ENCODE peak calls at places on chromosomes 12 and 14, in six cellular contexts. F, J, W, Y, Q and G are unnamed samples. For H3K4me1, the result is how much of the 10 kb centered on the place peaks cover.

GRCh38 chr12:116529048-116529447 is 30.1 kb upstream of the MAP1LC3B2 start:
- DNase-seq in F (peak), J (no peak), W (no peak), Y (no peak), Q (no peak), G (no peak)

GRCh38 chr14:105702275-105702817 is 176.0 kb downstream of the TMEM121 start:
- DNase-seq in F (no peak), J (no peak), W (no peak), Y (no peak), Q (peak), G (no peak)

GRCh38 chr12:55820679-55821078 is 2.8 kb downstream of the ORMDL2 start:
- DNase-seq in F (no peak), J (no peak), W (no peak), Y (peak), Q (no peak), G (no peak)

GRCh38 chr12:131112016-131112415 is 158.3 kb downstream of the ADGRD1 start:
- DNase-seq in F (no peak), J (no peak), W (no peak), Y (no peak), Q (no peak), G (no peak)

GRCh38 chr14:59116984-59117415 is 71.5 kb upstream of the DAAM1 start:
- DNase-seq in F (no peak), J (peak), W (no peak), Y (no peak), Q (no peak), G (no peak)

GRCh38 chr12:55727643-55728184 is 1.1 kb downstream of the CD63 start:
- DNase-seq in F (peak), J (no peak), W (peak), Y (peak), Q (no peak), G (peak)

GRCh38 chr12:33813536-33813935 is 208.8 kb upstream of the ALG10 start:
- DNase-seq in F (no peak), J (no peak), W (no peak), Y (no peak), Q (no peak), G (no peak)

GRCh38 chr12:78645956-78646355 is 218.6 kb upstream of the SYT1 start:
- DNase-seq in F (no peak), J (no peak), W (no peak), Y (no peak), Q (no peak), G (no peak)

GRCh38 chr12:120483621-120484020 is 12.3 kb upstream of the DYNLL1 start:
- DNase-seq in F (no peak), J (no peak), W (no peak), Y (no peak), Q (no peak), G (no peak)

GRCh38 chr12:2673966-2674810 is 120.6 kb upstream of the FKBP4 start:
- DNase-seq in F (no peak), J (no peak), W (no peak), Y (peak), Q (peak), G (peak)

GRCh38 chr12:127209318-127209717 is 1057.7 kb upstream of the TMEM132C start:
- DNase-seq in F (no peak), J (no peak), W (no peak), Y (no peak), Q (no peak), G (no peak)

GRCh38 chr12:9711664-9712063 is 21.2 kb downstream of the CLECL1 start:
- DNase-seq in F (no peak), J (no peak), W (no peak), Y (peak), Q (no peak), G (no peak)

GRCh38 chr12:30643366-30643765 is 52.3 kb downstream of the IPO8 start:
- DNase-seq in F (no peak), J (no peak), W (no peak), Y (peak), Q (no peak), G (no peak)

GRCh38 chr12:112126000-112126431 is 656 bp downstream of the TRAFD1 start:
- DNase-seq in F (no peak), J (no peak), W (no peak), Y (peak), Q (peak), G (no peak)

GRCh38 chr14:74902941-74903705 is 19.9 kb downstream of the RPS6KL1 start:
- DNase-seq in F (no peak), J (no peak), W (no peak), Y (peak), Q (no peak), G (no peak)

GRCh38 chr12:113189361-113189760 is 3.8 kb downstream of the RITA1 start:
- DNase-seq in F (no peak), J (no peak), W (no peak), Y (no peak), Q (no peak), G (no peak)

GRCh38 chr12:113187588-113187987 is 2.1 kb downstream of the RITA1 start:
- DNase-seq in F (no peak), J (no peak), W (no peak), Y (no peak), Q (no peak), G (no peak)

GRCh38 chr12:113194971-113195391 is 9.5 kb downstream of the RITA1 start:
- DNase-seq in F (no peak), J (no peak), W (no peak), Y (no peak), Q (no peak), G (no peak)

GRCh38 chr12:113190761-113191160 is 5.2 kb downstream of the RITA1 start:
- DNase-seq in F (no peak), J (no peak), W (no peak), Y (peak), Q (no peak), G (no peak)

GRCh38 chr12:113191236-113191635 is 5.7 kb downstream of the RITA1 start:
- DNase-seq in F (no peak), J (no peak), W (no peak), Y (no peak), Q (no peak), G (no peak)
- H3K4me1 ChIP-seq in F (under half), J (under half), W (under half), Y (under half), Q (under half), G (under half)

GRCh38 chr14:81332725-81333124 is 67.4 kb downstream of the STON2 start:
- DNase-seq in F (no peak), J (no peak), W (no peak), Y (no peak), Q (no peak), G (no peak)

GRCh38 chr14:81331229-81332026 is 68.7 kb downstream of the STON2 start:
- DNase-seq in F (no peak), J (no peak), W (no peak), Y (no peak), Q (no peak), G (no peak)

GRCh38 chr14:81330619-81331122 is 69.5 kb downstream of the STON2 start:
- DNase-seq in F (no peak), J (no peak), W (no peak), Y (no peak), Q (no peak), G (no peak)

GRCh38 chr14:81337073-81337472 is 63.1 kb downstream of the STON2 start:
- DNase-seq in F (no peak), J (no peak), W (no peak), Y (no peak), Q (no peak), G (no peak)

GRCh38 chr14:81336009-81336408 is 64.1 kb downstream of the STON2 start:
- DNase-seq in F (no peak), J (no peak), W (no peak), Y (no peak), Q (no peak), G (no peak)
- H3K4me1 ChIP-seq in F (under half), J (under half), W (under half), Y (under half), Q (under half), G (under half)

GRCh38 chr14:64841121-64841611 is 38.5 kb downstream of the SPTB start:
- DNase-seq in F (no peak), J (no peak), W (no peak), Y (peak), Q (no peak), G (no peak)

GRCh38 chr14:64844993-64845536 is 34.6 kb downstream of the SPTB start:
- DNase-seq in F (no peak), J (no peak), W (no peak), Y (no peak), Q (no peak), G (no peak)

GRCh38 chr14:64844272-64844671 is 35.4 kb downstream of the SPTB start:
- DNase-seq in F (no peak), J (peak), W (no peak), Y (no peak), Q (no peak), G (no peak)

GRCh38 chr14:64838656-64839055 is 41.1 kb downstream of the SPTB start:
- DNase-seq in F (no peak), J (no peak), W (no peak), Y (no peak), Q (peak), G (no peak)

DNA sequence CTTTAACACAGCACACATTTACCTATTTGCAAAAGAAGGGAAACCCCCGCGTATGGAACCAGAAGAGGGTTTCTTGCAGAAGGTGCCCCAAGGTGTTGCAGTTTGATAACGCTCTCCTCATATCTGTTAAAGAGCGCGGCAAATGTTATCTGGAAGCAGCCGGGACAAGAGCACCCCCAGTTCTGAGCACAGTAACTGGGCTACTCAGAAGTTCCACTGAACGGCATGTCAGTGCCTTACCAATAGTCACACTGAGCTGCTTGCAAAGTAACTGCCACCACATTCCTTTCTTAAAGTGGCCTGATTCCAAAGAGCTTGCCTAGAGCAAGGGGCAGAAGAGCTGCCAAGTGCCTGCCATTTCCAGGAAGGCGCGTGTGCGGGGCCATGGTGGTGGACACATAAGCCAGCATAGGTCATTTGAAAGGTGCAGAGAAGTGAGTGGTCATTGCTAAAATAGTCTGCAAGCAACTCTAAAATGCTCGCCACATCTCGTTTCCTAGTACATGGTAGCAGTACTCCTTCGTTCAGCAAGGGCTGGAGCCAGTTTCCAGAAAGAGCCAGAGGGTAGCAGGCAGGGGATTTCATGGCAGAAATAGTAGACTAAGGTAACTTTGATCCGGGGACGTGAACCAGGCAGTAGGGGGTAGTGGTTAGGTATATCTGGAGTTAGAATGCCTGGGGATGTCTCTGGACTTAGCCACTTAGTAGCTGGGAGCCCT is 37.8 kb downstream of the SPTB start:
- DNase-seq in F (no peak), J (no peak), W (no peak), Y (no peak), Q (no peak), G (no peak)
- H3K4me1 ChIP-seq in F (under half), J (under half), W (under half), Y (under half), Q (under half), G (under half)

GRCh38 chr14:38073641-38074040 is 134.1 kb upstream of the SSTR1 start:
- DNase-seq in F (no peak), J (no peak), W (no peak), Y (no peak), Q (no peak), G (no peak)
- H3K4me1 ChIP-seq in F (under half), J (under half), W (under half), Y (under half), Q (under half), G (under half)

GRCh38 chr12:12612403-12612802 is 727 bp downstream of the CREBL2 start:
- DNase-seq in F (no peak), J (no peak), W (no peak), Y (peak), Q (no peak), G (no peak)
- H3K4me1 ChIP-seq in F (under half), J (under half), W (half or more), Y (under half), Q (under half), G (half or more)